ENCODE peak calls at places on chromosomes 3 and 15, in seven cellular contexts. K, O, V, Z, P, Q and C are unnamed samples.

GRCh38 chr3:13385373-13385965 is 34.7 kb downstream of the NUP210 start:
- DNase-seq in P (no peak), Q (no peak), O (no peak), Z (no peak), K (peak), V (no peak), C (no peak)

GRCh38 chr3:16448691-16449090 is 64.8 kb downstream of the RFTN1 start:
- DNase-seq in P (peak), V (peak), Z (no peak), Q (peak), K (peak), O (peak), C (no peak)

GRCh38 chr3:15387171-15387581 is 40.2 kb downstream of the METTL6 start:
- DNase-seq in V (no peak), P (no peak), Q (peak), Z (no peak), K (peak), O (no peak), C (no peak)

GRCh38 chr3:58188173-58188564 is 22.6 kb downstream of the DNASE1L3 start:
- DNase-seq in V (no peak), Q (peak), P (peak), O (peak), Z (no peak), K (no peak), C (no peak)

GRCh38 chr3:56192001-56192400 is 276.3 kb downstream of the ERC2 start:
- DNase-seq in V (no peak), K (no peak), O (no peak), Z (no peak), Q (peak), P (no peak), C (no peak)

GRCh38 chr3:61789861-61790260 is 228.5 kb downstream of the PTPRG start:
- DNase-seq in V (no peak), O (no peak), Z (no peak), Q (no peak), P (no peak), K (no peak), C (no peak)

GRCh38 chr3:128488995-128489859 is 3.8 kb downstream of the GATA2 start:
- DNase-seq in K (no peak), V (peak), Q (peak), O (peak), Z (no peak), P (peak), C (peak)

GRCh38 chr3:97037294-97037943 is 223.0 kb downstream of the EPHA6 start:
- DNase-seq in O (no peak), P (no peak), K (no peak), Z (no peak), Q (no peak), V (no peak), C (no peak)

GRCh38 chr3:190566043-190566933 is 52.4 kb downstream of the IL1RAP start:
- DNase-seq in P (peak), V (no peak), Q (peak), Z (no peak), O (peak), K (peak), C (no peak)

GRCh38 chr3:115217678-115218451 is 70.8 kb upstream of the ZBTB20 start:
- DNase-seq in Q (peak), P (peak), K (peak), V (no peak), O (peak), Z (peak), C (peak)

GRCh38 chr3:20552605-20553275 is 366.7 kb upstream of the SGO1 start:
- DNase-seq in V (peak), K (no peak), Z (no peak), P (no peak), Q (no peak), O (no peak), C (no peak)

GRCh38 chr3:188861847-188862740 is 309.7 kb upstream of the TPRG1 start:
- DNase-seq in V (no peak), Q (no peak), O (no peak), Z (no peak), K (peak), P (peak), C (no peak)

GRCh38 chr15:77031376-77032050 is 36.6 kb downstream of the PSTPIP1 start:
- DNase-seq in K (peak), Z (no peak), P (no peak), Q (no peak), O (no peak), V (peak), C (no peak)

GRCh38 chr3:147775816-147776530 is 366.8 kb downstream of the ZIC1 start:
- DNase-seq in K (no peak), V (no peak), Q (no peak), P (no peak), Z (no peak), O (no peak), C (no peak)

GRCh38 chr3:152785051-152785450 is 49.9 kb upstream of the P2RY1 start:
- DNase-seq in V (no peak), O (no peak), Z (no peak), Q (no peak), P (no peak), K (no peak), C (no peak)

GRCh38 chr3:135159848-135160247 is 364.8 kb downstream of the EPHB1 start:
- DNase-seq in P (no peak), Z (no peak), V (no peak), Q (no peak), K (no peak), O (no peak), C (no peak)

GRCh38 chr3:87627316-87627715 is 350.9 kb upstream of the POU1F1 start:
- DNase-seq in Z (no peak), P (no peak), Q (no peak), K (no peak), O (no peak), V (no peak), C (no peak)
- H3K4ac ChIP-seq in Z (no peak), P (no peak), Q (no peak), K (no peak), O (no peak), V (no peak), C (no peak)

GRCh38 chr3:187685948-187686347 is 15.8 kb upstream of the SST start:
- DNase-seq in O (peak), Z (no peak), V (no peak), Q (peak), P (no peak), K (no peak), C (no peak)
- H3K4ac ChIP-seq in O (no peak), Z (no peak), V (no peak), Q (no peak), P (no peak), K (no peak), C (no peak)

DNA sequence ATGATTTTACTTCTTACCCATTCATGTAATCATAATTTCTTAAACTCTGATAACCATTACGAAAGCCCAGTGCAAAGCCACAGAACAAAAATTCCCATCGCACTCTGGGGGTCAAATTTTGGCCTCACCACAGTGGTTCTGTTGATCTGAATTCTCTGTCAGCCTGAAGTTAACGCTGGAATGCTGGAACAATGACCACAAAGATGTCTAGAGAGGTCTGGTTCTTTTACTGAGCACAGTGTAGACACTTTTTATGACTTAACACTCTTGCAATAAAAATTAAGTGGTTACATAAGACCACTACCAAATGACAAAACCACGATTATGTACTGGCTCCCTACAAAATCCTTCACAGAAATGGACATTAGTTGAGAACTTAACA is 94.7 kb downstream of the PDZRN3 start:
- DNase-seq in P (peak), V (no peak), K (peak), O (no peak), Z (no peak), Q (no peak), C (no peak)
- H3K4ac ChIP-seq in P (no peak), V (no peak), K (no peak), O (no peak), Z (no peak), Q (no peak), C (no peak)

GRCh38 chr3:160773722-160774121 is 17.7 kb downstream of the PPM1L start:
- DNase-seq in K (no peak), O (no peak), Z (no peak), P (no peak), V (no peak), Q (no peak), C (no peak)

GRCh38 chr3:160774172-160774571 is 18.1 kb downstream of the PPM1L start:
- DNase-seq in Z (no peak), O (no peak), K (no peak), Q (no peak), V (no peak), P (no peak), C (no peak)

GRCh38 chr3:160768918-160769317 is 12.9 kb downstream of the PPM1L start:
- DNase-seq in O (no peak), V (no peak), P (no peak), K (no peak), Q (no peak), Z (no peak), C (no peak)

GRCh38 chr3:160768031-160768430 is 12.0 kb downstream of the PPM1L start:
- DNase-seq in Q (no peak), Z (no peak), V (no peak), O (no peak), K (no peak), P (no peak), C (no peak)

GRCh38 chr3:160771811-160772459 is 15.9 kb downstream of the PPM1L start:
- DNase-seq in O (no peak), P (peak), K (no peak), Q (no peak), V (no peak), Z (no peak), C (no peak)
- H3K4ac ChIP-seq in O (no peak), P (no peak), K (no peak), Q (no peak), V (no peak), Z (no peak), C (no peak)